ENCODE peak calls at places on chromosomes 12 and 14, in eight cellular contexts. One of them, this sample, is unnamed.

GRCh38 chr12:28963554-28963953 is 185.5 kb upstream of the FAR2 start:
- DNase-seq in stimulated activated CD4-positive, alpha-beta T cell treated with anti-CD3 and anti-CD28 coated beads, Interleukin-2, amount 100 ng/mL, for 4 hours: no peak
- DNase-seq in stimulated activated naive B cell treated with anti-CD40 and anti-IgM and Interleukin-4, amounts not matched to agents 10 μg/mL and 1 μg/mL and 100 μg/mL, for 72 hours: no peak
- DNase-seq in kidney glomerular epithelial cell: no peak
- DNase-seq in heart right ventricle: no peak
- DNase-seq in IMR-90: peak
- DNase-seq in SJCRH30: no peak
- DNase-seq in GM12865: peak
- DNase-seq in this sample: peak

GRCh38 chr14:100533647-100534485 is 53.4 kb downstream of the BEGAIN start:
- DNase-seq in IMR-90: no peak
- DNase-seq in kidney glomerular epithelial cell: no peak
- DNase-seq in heart right ventricle: peak
- DNase-seq in stimulated activated naive B cell treated with anti-CD40 and anti-IgM and Interleukin-4, amounts not matched to agents 10 μg/mL and 1 μg/mL and 100 μg/mL, for 72 hours: no peak
- DNase-seq in GM12865: no peak
- DNase-seq in stimulated activated CD4-positive, alpha-beta T cell treated with anti-CD3 and anti-CD28 coated beads, Interleukin-2, amount 100 ng/mL, for 4 hours: no peak
- DNase-seq in SJCRH30: peak
- DNase-seq in this sample: no peak

GRCh38 chr12:56257071-56257470 is 1.1 kb downstream of the ANKRD52 start:
- DNase-seq in stimulated activated CD4-positive, alpha-beta T cell treated with anti-CD3 and anti-CD28 coated beads, Interleukin-2, amount 100 ng/mL, for 4 hours: no peak
- DNase-seq in IMR-90: no peak
- DNase-seq in kidney glomerular epithelial cell: no peak
- DNase-seq in GM12865: no peak
- DNase-seq in SJCRH30: no peak
- DNase-seq in stimulated activated naive B cell treated with anti-CD40 and anti-IgM and Interleukin-4, amounts not matched to agents 10 μg/mL and 1 μg/mL and 100 μg/mL, for 72 hours: no peak
- DNase-seq in heart right ventricle: no peak
- DNase-seq in this sample: no peak

GRCh38 chr12:5807090-5807414 is 138.0 kb downstream of the ANO2 start:
- DNase-seq in GM12865: no peak
- DNase-seq in kidney glomerular epithelial cell: no peak
- DNase-seq in stimulated activated CD4-positive, alpha-beta T cell treated with anti-CD3 and anti-CD28 coated beads, Interleukin-2, amount 100 ng/mL, for 4 hours: no peak
- DNase-seq in IMR-90: peak
- DNase-seq in SJCRH30: no peak
- DNase-seq in heart right ventricle: no peak
- DNase-seq in stimulated activated naive B cell treated with anti-CD40 and anti-IgM and Interleukin-4, amounts not matched to agents 10 μg/mL and 1 μg/mL and 100 μg/mL, for 72 hours: no peak
- DNase-seq in this sample: peak

GRCh38 chr14:85921241-85921640 is 391.3 kb downstream of the FLRT2 start:
- DNase-seq in GM12865: no peak
- DNase-seq in kidney glomerular epithelial cell: no peak
- DNase-seq in SJCRH30: no peak
- DNase-seq in stimulated activated naive B cell treated with anti-CD40 and anti-IgM and Interleukin-4, amounts not matched to agents 10 μg/mL and 1 μg/mL and 100 μg/mL, for 72 hours: no peak
- DNase-seq in IMR-90: no peak
- DNase-seq in heart right ventricle: no peak
- DNase-seq in stimulated activated CD4-positive, alpha-beta T cell treated with anti-CD3 and anti-CD28 coated beads, Interleukin-2, amount 100 ng/mL, for 4 hours: no peak
- DNase-seq in this sample: no peak

GRCh38 chr14:89621009-89621421 is 204.0 kb upstream of the FOXN3 start:
- DNase-seq in stimulated activated naive B cell treated with anti-CD40 and anti-IgM and Interleukin-4, amounts not matched to agents 10 μg/mL and 1 μg/mL and 100 μg/mL, for 72 hours: peak
- DNase-seq in heart right ventricle: no peak
- DNase-seq in kidney glomerular epithelial cell: no peak
- DNase-seq in stimulated activated CD4-positive, alpha-beta T cell treated with anti-CD3 and anti-CD28 coated beads, Interleukin-2, amount 100 ng/mL, for 4 hours: peak
- DNase-seq in SJCRH30: no peak
- DNase-seq in GM12865: no peak
- DNase-seq in IMR-90: no peak
- DNase-seq in this sample: no peak

GRCh38 chr12:16300222-16300621 is 22.7 kb upstream of the SLC15A5 start:
- DNase-seq in IMR-90: peak
- DNase-seq in SJCRH30: no peak
- DNase-seq in stimulated activated naive B cell treated with anti-CD40 and anti-IgM and Interleukin-4, amounts not matched to agents 10 μg/mL and 1 μg/mL and 100 μg/mL, for 72 hours: no peak
- DNase-seq in heart right ventricle: no peak
- DNase-seq in kidney glomerular epithelial cell: no peak
- DNase-seq in stimulated activated CD4-positive, alpha-beta T cell treated with anti-CD3 and anti-CD28 coated beads, Interleukin-2, amount 100 ng/mL, for 4 hours: no peak
- DNase-seq in GM12865: no peak
- DNase-seq in this sample: no peak

GRCh38 chr14:61381589-61381988 is 60.2 kb downstream of the PRKCH start:
- DNase-seq in stimulated activated CD4-positive, alpha-beta T cell treated with anti-CD3 and anti-CD28 coated beads, Interleukin-2, amount 100 ng/mL, for 4 hours: no peak
- DNase-seq in kidney glomerular epithelial cell: no peak
- DNase-seq in GM12865: peak
- DNase-seq in IMR-90: no peak
- DNase-seq in heart right ventricle: no peak
- DNase-seq in stimulated activated naive B cell treated with anti-CD40 and anti-IgM and Interleukin-4, amounts not matched to agents 10 μg/mL and 1 μg/mL and 100 μg/mL, for 72 hours: no peak
- DNase-seq in SJCRH30: peak
- DNase-seq in this sample: no peak

GRCh38 chr12:73180734-73181133 is 908.6 kb downstream of the TRHDE start:
- DNase-seq in SJCRH30: no peak
- DNase-seq in IMR-90: no peak
- DNase-seq in stimulated activated naive B cell treated with anti-CD40 and anti-IgM and Interleukin-4, amounts not matched to agents 10 μg/mL and 1 μg/mL and 100 μg/mL, for 72 hours: no peak
- DNase-seq in GM12865: no peak
- DNase-seq in kidney glomerular epithelial cell: no peak
- DNase-seq in heart right ventricle: no peak
- DNase-seq in stimulated activated CD4-positive, alpha-beta T cell treated with anti-CD3 and anti-CD28 coated beads, Interleukin-2, amount 100 ng/mL, for 4 hours: no peak
- DNase-seq in this sample: no peak

GRCh38 chr12:68623984-68624383 is 13.3 kb downstream of the RAP1B start:
- DNase-seq in IMR-90: peak
- DNase-seq in stimulated activated CD4-positive, alpha-beta T cell treated with anti-CD3 and anti-CD28 coated beads, Interleukin-2, amount 100 ng/mL, for 4 hours: no peak
- DNase-seq in SJCRH30: no peak
- DNase-seq in kidney glomerular epithelial cell: no peak
- DNase-seq in stimulated activated naive B cell treated with anti-CD40 and anti-IgM and Interleukin-4, amounts not matched to agents 10 μg/mL and 1 μg/mL and 100 μg/mL, for 72 hours: no peak
- DNase-seq in GM12865: no peak
- DNase-seq in heart right ventricle: no peak
- DNase-seq in this sample: peak

GRCh38 chr14:56334458-56334857 is 216.2 kb downstream of the PELI2 start:
- DNase-seq in kidney glomerular epithelial cell: no peak
- DNase-seq in IMR-90: peak
- DNase-seq in SJCRH30: no peak
- DNase-seq in stimulated activated CD4-positive, alpha-beta T cell treated with anti-CD3 and anti-CD28 coated beads, Interleukin-2, amount 100 ng/mL, for 4 hours: no peak
- DNase-seq in heart right ventricle: no peak
- DNase-seq in GM12865: no peak
- DNase-seq in stimulated activated naive B cell treated with anti-CD40 and anti-IgM and Interleukin-4, amounts not matched to agents 10 μg/mL and 1 μg/mL and 100 μg/mL, for 72 hours: no peak
- DNase-seq in this sample: peak

GRCh38 chr12:92810370-92810769 is 107.6 kb downstream of the PLEKHG7 start:
- DNase-seq in stimulated activated naive B cell treated with anti-CD40 and anti-IgM and Interleukin-4, amounts not matched to agents 10 μg/mL and 1 μg/mL and 100 μg/mL, for 72 hours: no peak
- DNase-seq in stimulated activated CD4-positive, alpha-beta T cell treated with anti-CD3 and anti-CD28 coated beads, Interleukin-2, amount 100 ng/mL, for 4 hours: no peak
- DNase-seq in kidney glomerular epithelial cell: no peak
- DNase-seq in heart right ventricle: no peak
- DNase-seq in IMR-90: no peak
- DNase-seq in SJCRH30: no peak
- DNase-seq in GM12865: peak
- DNase-seq in this sample: no peak

GRCh38 chr12:117875652-117876491 is 92.9 kb downstream of the KSR2 start:
- DNase-seq in kidney glomerular epithelial cell: no peak
- DNase-seq in GM12865: peak
- DNase-seq in stimulated activated CD4-positive, alpha-beta T cell treated with anti-CD3 and anti-CD28 coated beads, Interleukin-2, amount 100 ng/mL, for 4 hours: no peak
- DNase-seq in SJCRH30: peak
- DNase-seq in heart right ventricle: no peak
- DNase-seq in stimulated activated naive B cell treated with anti-CD40 and anti-IgM and Interleukin-4, amounts not matched to agents 10 μg/mL and 1 μg/mL and 100 μg/mL, for 72 hours: no peak
- DNase-seq in IMR-90: peak
- DNase-seq in this sample: peak

GRCh38 chr12:104334581-104334980 is 31.0 kb downstream of the EID3 start:
- DNase-seq in kidney glomerular epithelial cell: no peak
- DNase-seq in IMR-90: no peak
- DNase-seq in heart right ventricle: no peak
- DNase-seq in stimulated activated naive B cell treated with anti-CD40 and anti-IgM and Interleukin-4, amounts not matched to agents 10 μg/mL and 1 μg/mL and 100 μg/mL, for 72 hours: no peak
- DNase-seq in GM12865: no peak
- DNase-seq in SJCRH30: no peak
- DNase-seq in stimulated activated CD4-positive, alpha-beta T cell treated with anti-CD3 and anti-CD28 coated beads, Interleukin-2, amount 100 ng/mL, for 4 hours: no peak
- DNase-seq in this sample: no peak

GRCh38 chr12:76927170-76927784 is 48.5 kb upstream of the CSRP2 start:
- DNase-seq in heart right ventricle: no peak
- DNase-seq in kidney glomerular epithelial cell: no peak
- DNase-seq in IMR-90: peak
- DNase-seq in SJCRH30: peak
- DNase-seq in stimulated activated CD4-positive, alpha-beta T cell treated with anti-CD3 and anti-CD28 coated beads, Interleukin-2, amount 100 ng/mL, for 4 hours: peak
- DNase-seq in stimulated activated naive B cell treated with anti-CD40 and anti-IgM and Interleukin-4, amounts not matched to agents 10 μg/mL and 1 μg/mL and 100 μg/mL, for 72 hours: no peak
- DNase-seq in GM12865: peak
- DNase-seq in this sample: peak

GRCh38 chr14:49946320-49947141 is 53.6 kb downstream of the ARF6 start:
- DNase-seq in IMR-90: peak
- DNase-seq in kidney glomerular epithelial cell: peak
- DNase-seq in heart right ventricle: peak
- DNase-seq in SJCRH30: no peak
- DNase-seq in stimulated activated CD4-positive, alpha-beta T cell treated with anti-CD3 and anti-CD28 coated beads, Interleukin-2, amount 100 ng/mL, for 4 hours: peak
- DNase-seq in GM12865: no peak
- DNase-seq in stimulated activated naive B cell treated with anti-CD40 and anti-IgM and Interleukin-4, amounts not matched to agents 10 μg/mL and 1 μg/mL and 100 μg/mL, for 72 hours: no peak
- DNase-seq in this sample: peak

GRCh38 chr14:85313801-85314207 is 216.1 kb upstream of the FLRT2 start:
- DNase-seq in stimulated activated naive B cell treated with anti-CD40 and anti-IgM and Interleukin-4, amounts not matched to agents 10 μg/mL and 1 μg/mL and 100 μg/mL, for 72 hours: no peak
- DNase-seq in GM12865: no peak
- DNase-seq in IMR-90: peak
- DNase-seq in SJCRH30: peak
- DNase-seq in kidney glomerular epithelial cell: peak
- DNase-seq in stimulated activated CD4-positive, alpha-beta T cell treated with anti-CD3 and anti-CD28 coated beads, Interleukin-2, amount 100 ng/mL, for 4 hours: no peak
- DNase-seq in heart right ventricle: no peak
- DNase-seq in this sample: peak

GRCh38 chr14:79602742-79603141 is 608.6 kb downstream of the DIO2 start:
- DNase-seq in heart right ventricle: no peak
- DNase-seq in kidney glomerular epithelial cell: no peak
- DNase-seq in stimulated activated naive B cell treated with anti-CD40 and anti-IgM and Interleukin-4, amounts not matched to agents 10 μg/mL and 1 μg/mL and 100 μg/mL, for 72 hours: no peak
- DNase-seq in GM12865: no peak
- DNase-seq in stimulated activated CD4-positive, alpha-beta T cell treated with anti-CD3 and anti-CD28 coated beads, Interleukin-2, amount 100 ng/mL, for 4 hours: no peak
- DNase-seq in SJCRH30: no peak
- DNase-seq in IMR-90: no peak
- DNase-seq in this sample: no peak

GRCh38 chr14:34582117-34582680 is 42.7 kb upstream of the EAPP start:
- DNase-seq in stimulated activated naive B cell treated with anti-CD40 and anti-IgM and Interleukin-4, amounts not matched to agents 10 μg/mL and 1 μg/mL and 100 μg/mL, for 72 hours: no peak
- DNase-seq in GM12865: no peak
- DNase-seq in kidney glomerular epithelial cell: no peak
- DNase-seq in IMR-90: no peak
- DNase-seq in stimulated activated CD4-positive, alpha-beta T cell treated with anti-CD3 and anti-CD28 coated beads, Interleukin-2, amount 100 ng/mL, for 4 hours: no peak
- DNase-seq in SJCRH30: no peak
- DNase-seq in heart right ventricle: no peak
- DNase-seq in this sample: no peak

GRCh38 chr14:94158239-94158888 is 15.8 kb upstream of the PPP4R4 start:
- DNase-seq in GM12865: no peak
- DNase-seq in stimulated activated naive B cell treated with anti-CD40 and anti-IgM and Interleukin-4, amounts not matched to agents 10 μg/mL and 1 μg/mL and 100 μg/mL, for 72 hours: no peak
- DNase-seq in heart right ventricle: no peak
- DNase-seq in IMR-90: no peak
- DNase-seq in SJCRH30: no peak
- DNase-seq in kidney glomerular epithelial cell: no peak
- DNase-seq in stimulated activated CD4-positive, alpha-beta T cell treated with anti-CD3 and anti-CD28 coated beads, Interleukin-2, amount 100 ng/mL, for 4 hours: no peak
- DNase-seq in this sample: no peak

GRCh38 chr12:104026841-104027599 is 23.0 kb downstream of the GLT8D2 start:
- DNase-seq in heart right ventricle: no peak
- DNase-seq in GM12865: no peak
- DNase-seq in SJCRH30: no peak
- DNase-seq in stimulated activated CD4-positive, alpha-beta T cell treated with anti-CD3 and anti-CD28 coated beads, Interleukin-2, amount 100 ng/mL, for 4 hours: no peak
- DNase-seq in IMR-90: no peak
- DNase-seq in kidney glomerular epithelial cell: no peak
- DNase-seq in stimulated activated naive B cell treated with anti-CD40 and anti-IgM and Interleukin-4, amounts not matched to agents 10 μg/mL and 1 μg/mL and 100 μg/mL, for 72 hours: no peak
- DNase-seq in this sample: no peak

GRCh38 chr12:6915023-6915788 is 826 bp downstream of the ENO2 start:
- DNase-seq in SJCRH30: no peak
- DNase-seq in heart right ventricle: no peak
- DNase-seq in GM12865: no peak
- DNase-seq in stimulated activated naive B cell treated with anti-CD40 and anti-IgM and Interleukin-4, amounts not matched to agents 10 μg/mL and 1 μg/mL and 100 μg/mL, for 72 hours: no peak
- DNase-seq in stimulated activated CD4-positive, alpha-beta T cell treated with anti-CD3 and anti-CD28 coated beads, Interleukin-2, amount 100 ng/mL, for 4 hours: no peak
- DNase-seq in kidney glomerular epithelial cell: no peak
- DNase-seq in IMR-90: no peak
- DNase-seq in this sample: peak

GRCh38 chr12:2339022-2339431 is 286.2 kb downstream of the CACNA1C start:
- DNase-seq in GM12865: no peak
- DNase-seq in SJCRH30: no peak
- DNase-seq in stimulated activated CD4-positive, alpha-beta T cell treated with anti-CD3 and anti-CD28 coated beads, Interleukin-2, amount 100 ng/mL, for 4 hours: no peak
- DNase-seq in stimulated activated naive B cell treated with anti-CD40 and anti-IgM and Interleukin-4, amounts not matched to agents 10 μg/mL and 1 μg/mL and 100 μg/mL, for 72 hours: no peak
- DNase-seq in heart right ventricle: no peak
- DNase-seq in IMR-90: peak
- DNase-seq in kidney glomerular epithelial cell: peak
- DNase-seq in this sample: peak

GRCh38 chr12:107361970-107362369 is 268.6 kb upstream of the CRY1 start:
- DNase-seq in SJCRH30: no peak
- DNase-seq in stimulated activated naive B cell treated with anti-CD40 and anti-IgM and Interleukin-4, amounts not matched to agents 10 μg/mL and 1 μg/mL and 100 μg/mL, for 72 hours: no peak
- DNase-seq in GM12865: no peak
- DNase-seq in heart right ventricle: no peak
- DNase-seq in kidney glomerular epithelial cell: no peak
- DNase-seq in IMR-90: no peak
- DNase-seq in stimulated activated CD4-positive, alpha-beta T cell treated with anti-CD3 and anti-CD28 coated beads, Interleukin-2, amount 100 ng/mL, for 4 hours: no peak
- DNase-seq in this sample: no peak

GRCh38 chr12:56377310-56377988 is 14.8 kb upstream of the APOF start:
- DNase-seq in heart right ventricle: no peak
- DNase-seq in stimulated activated naive B cell treated with anti-CD40 and anti-IgM and Interleukin-4, amounts not matched to agents 10 μg/mL and 1 μg/mL and 100 μg/mL, for 72 hours: no peak
- DNase-seq in kidney glomerular epithelial cell: peak
- DNase-seq in IMR-90: peak
- DNase-seq in GM12865: no peak
- DNase-seq in stimulated activated CD4-positive, alpha-beta T cell treated with anti-CD3 and anti-CD28 coated beads, Interleukin-2, amount 100 ng/mL, for 4 hours: no peak
- DNase-seq in SJCRH30: no peak
- DNase-seq in this sample: peak

GRCh38 chr12:80702889-80703605 is 4.4 kb upstream of the MYF6 start:
- DNase-seq in stimulated activated CD4-positive, alpha-beta T cell treated with anti-CD3 and anti-CD28 coated beads, Interleukin-2, amount 100 ng/mL, for 4 hours: no peak
- DNase-seq in heart right ventricle: peak
- DNase-seq in kidney glomerular epithelial cell: peak
- DNase-seq in GM12865: peak
- DNase-seq in SJCRH30: peak
- DNase-seq in stimulated activated naive B cell treated with anti-CD40 and anti-IgM and Interleukin-4, amounts not matched to agents 10 μg/mL and 1 μg/mL and 100 μg/mL, for 72 hours: no peak
- DNase-seq in IMR-90: peak
- DNase-seq in this sample: peak

GRCh38 chr14:99475179-99475578 is 5.5 kb downstream of the SETD3 start:
- DNase-seq in stimulated activated CD4-positive, alpha-beta T cell treated with anti-CD3 and anti-CD28 coated beads, Interleukin-2, amount 100 ng/mL, for 4 hours: no peak
- DNase-seq in IMR-90: no peak
- DNase-seq in SJCRH30: no peak
- DNase-seq in stimulated activated naive B cell treated with anti-CD40 and anti-IgM and Interleukin-4, amounts not matched to agents 10 μg/mL and 1 μg/mL and 100 μg/mL, for 72 hours: no peak
- DNase-seq in kidney glomerular epithelial cell: no peak
- DNase-seq in GM12865: no peak
- DNase-seq in heart right ventricle: peak
- DNase-seq in this sample: no peak

GRCh38 chr12:55931780-55932545 is 1.0 kb downstream of the DGKA start:
- DNase-seq in GM12865: peak
- DNase-seq in IMR-90: peak
- DNase-seq in SJCRH30: peak
- DNase-seq in heart right ventricle: peak
- DNase-seq in kidney glomerular epithelial cell: peak
- DNase-seq in stimulated activated CD4-positive, alpha-beta T cell treated with anti-CD3 and anti-CD28 coated beads, Interleukin-2, amount 100 ng/mL, for 4 hours: no peak
- DNase-seq in stimulated activated naive B cell treated with anti-CD40 and anti-IgM and Interleukin-4, amounts not matched to agents 10 μg/mL and 1 μg/mL and 100 μg/mL, for 72 hours: peak
- DNase-seq in this sample: peak

GRCh38 chr12:39378346-39378745 is 64.6 kb downstream of the KIF21A start:
- DNase-seq in kidney glomerular epithelial cell: no peak
- DNase-seq in stimulated activated naive B cell treated with anti-CD40 and anti-IgM and Interleukin-4, amounts not matched to agents 10 μg/mL and 1 μg/mL and 100 μg/mL, for 72 hours: no peak
- DNase-seq in GM12865: no peak
- DNase-seq in stimulated activated CD4-positive, alpha-beta T cell treated with anti-CD3 and anti-CD28 coated beads, Interleukin-2, amount 100 ng/mL, for 4 hours: no peak
- DNase-seq in IMR-90: no peak
- DNase-seq in SJCRH30: no peak
- DNase-seq in heart right ventricle: no peak
- DNase-seq in this sample: no peak

GRCh38 chr12:58519839-58520238 is 400.5 kb downstream of the LRIG3 start:
- DNase-seq in stimulated activated naive B cell treated with anti-CD40 and anti-IgM and Interleukin-4, amounts not matched to agents 10 μg/mL and 1 μg/mL and 100 μg/mL, for 72 hours: no peak
- DNase-seq in stimulated activated CD4-positive, alpha-beta T cell treated with anti-CD3 and anti-CD28 coated beads, Interleukin-2, amount 100 ng/mL, for 4 hours: no peak
- DNase-seq in heart right ventricle: no peak
- DNase-seq in GM12865: no peak
- DNase-seq in SJCRH30: no peak
- DNase-seq in kidney glomerular epithelial cell: no peak
- DNase-seq in IMR-90: no peak
- DNase-seq in this sample: no peak

GRCh38 chr14:90060312-90060964 is 1.4 kb upstream of the KCNK13 start:
- DNase-seq in IMR-90: peak
- DNase-seq in stimulated activated naive B cell treated with anti-CD40 and anti-IgM and Interleukin-4, amounts not matched to agents 10 μg/mL and 1 μg/mL and 100 μg/mL, for 72 hours: no peak
- DNase-seq in kidney glomerular epithelial cell: peak
- DNase-seq in SJCRH30: peak
- DNase-seq in stimulated activated CD4-positive, alpha-beta T cell treated with anti-CD3 and anti-CD28 coated beads, Interleukin-2, amount 100 ng/mL, for 4 hours: peak
- DNase-seq in heart right ventricle: no peak
- DNase-seq in GM12865: peak
- DNase-seq in this sample: peak

GRCh38 chr14:91325211-91325610 is 80.7 kb upstream of the GPR68 start:
- DNase-seq in GM12865: no peak
- DNase-seq in heart right ventricle: no peak
- DNase-seq in SJCRH30: no peak
- DNase-seq in stimulated activated CD4-positive, alpha-beta T cell treated with anti-CD3 and anti-CD28 coated beads, Interleukin-2, amount 100 ng/mL, for 4 hours: no peak
- DNase-seq in stimulated activated naive B cell treated with anti-CD40 and anti-IgM and Interleukin-4, amounts not matched to agents 10 μg/mL and 1 μg/mL and 100 μg/mL, for 72 hours: no peak
- DNase-seq in IMR-90: no peak
- DNase-seq in kidney glomerular epithelial cell: no peak
- DNase-seq in this sample: no peak

GRCh38 chr14:60981626-60982455 is 796 bp downstream of the SLC38A6 start:
- DNase-seq in kidney glomerular epithelial cell: peak
- DNase-seq in stimulated activated CD4-positive, alpha-beta T cell treated with anti-CD3 and anti-CD28 coated beads, Interleukin-2, amount 100 ng/mL, for 4 hours: no peak
- DNase-seq in stimulated activated naive B cell treated with anti-CD40 and anti-IgM and Interleukin-4, amounts not matched to agents 10 μg/mL and 1 μg/mL and 100 μg/mL, for 72 hours: no peak
- DNase-seq in IMR-90: peak
- DNase-seq in heart right ventricle: no peak
- DNase-seq in GM12865: peak
- DNase-seq in SJCRH30: peak
- DNase-seq in this sample: peak

GRCh38 chr12:6226701-6227096 is 26.5 kb downstream of the CD9 start:
- DNase-seq in kidney glomerular epithelial cell: no peak
- DNase-seq in IMR-90: no peak
- DNase-seq in heart right ventricle: peak
- DNase-seq in stimulated activated CD4-positive, alpha-beta T cell treated with anti-CD3 and anti-CD28 coated beads, Interleukin-2, amount 100 ng/mL, for 4 hours: no peak
- DNase-seq in SJCRH30: no peak
- DNase-seq in stimulated activated naive B cell treated with anti-CD40 and anti-IgM and Interleukin-4, amounts not matched to agents 10 μg/mL and 1 μg/mL and 100 μg/mL, for 72 hours: no peak
- DNase-seq in GM12865: no peak
- DNase-seq in this sample: no peak